ENCODE peak calls at places on chromosomes 1 and 21, in ten cellular contexts. I, Y, C, E, O, S, U, X, J and N are unnamed samples.

GRCh38 chr1:9097947-9098705 is 28.7 kb upstream of the SLC2A5 start:
- DNase-seq in E (no peak), S (no peak), I (no peak), X (no peak), Y (no peak), C (no peak), J (no peak), O (no peak), U (no peak), N (no peak)

GRCh38 chr21:39196838-39197237 is 13.6 kb upstream of the PSMG1 start:
- DNase-seq in C (no peak), X (no peak), E (no peak), I (no peak), J (no peak), U (no peak), Y (no peak), O (no peak), S (no peak), N (no peak)

GRCh38 chr1:27092888-27093287 is 62.0 kb downstream of the SLC9A1 start:
- DNase-seq in J (no peak), S (no peak), C (no peak), O (no peak), E (no peak), U (no peak), X (no peak), I (no peak), Y (no peak), N (no peak)

GRCh38 chr1:20126041-20126805 is 6.9 kb upstream of the PLA2G2D start:
- DNase-seq in S (no peak), J (no peak), I (no peak), C (peak), Y (no peak), O (no peak), E (no peak), X (no peak), U (peak), N (peak)

GRCh38 chr1:233087001-233087881 is 136.8 kb downstream of the NTPCR start:
- DNase-seq in I (no peak), E (peak), Y (no peak), J (no peak), U (no peak), C (no peak), S (no peak), X (no peak), O (no peak), N (no peak)

GRCh38 chr1:7230121-7230895 is 445.1 kb downstream of the CAMTA1 start:
- DNase-seq in O (no peak), Y (no peak), C (no peak), E (no peak), J (no peak), S (no peak), U (no peak), X (no peak), I (peak), N (no peak)

GRCh38 chr1:209873067-209873810 is 45.5 kb downstream of the UTP25 start:
- DNase-seq in O (no peak), E (no peak), Y (peak), C (no peak), X (no peak), U (no peak), S (peak), I (no peak), J (no peak), N (no peak)

GRCh38 chr1:64516803-64517568 is 47.1 kb downstream of the CACHD1 start:
- DNase-seq in O (no peak), Y (no peak), C (no peak), X (no peak), U (no peak), E (no peak), I (no peak), J (no peak), S (no peak), N (no peak)

GRCh38 chr1:230792691-230793462 is 45.7 kb downstream of the CAPN9 start:
- DNase-seq in O (no peak), I (peak), J (no peak), C (no peak), U (no peak), Y (no peak), S (peak), E (no peak), X (no peak), N (no peak)

GRCh38 chr1:233240839-233241682 is 54.5 kb downstream of the PCNX2 start:
- DNase-seq in X (no peak), E (peak), S (peak), I (no peak), Y (peak), C (no peak), O (peak), J (peak), U (peak), N (peak)

GRCh38 chr1:156503672-156504055 is 3.1 kb upstream of the MEF2D start:
- DNase-seq in C (no peak), E (no peak), I (no peak), J (no peak), Y (no peak), S (no peak), X (no peak), O (no peak), U (no peak), N (no peak)

GRCh38 chr1:231643333-231644237 is 17.0 kb downstream of the DISC1 start:
- DNase-seq in Y (no peak), O (no peak), X (no peak), E (no peak), U (no peak), I (no peak), S (no peak), J (no peak), C (no peak), N (no peak)

GRCh38 chr1:113903496-113904291 is 905 bp downstream of the AP4B1 start:
- DNase-seq in S (no peak), U (peak), O (no peak), J (no peak), X (no peak), E (no peak), C (no peak), I (no peak), Y (no peak), N (no peak)

GRCh38 chr1:79711001-79711431 is 704.5 kb upstream of the ADGRL4 start:
- DNase-seq in X (no peak), Y (peak), E (no peak), O (no peak), S (peak), I (no peak), J (no peak), C (no peak), U (no peak), N (peak)

GRCh38 chr1:113041569-113042335 is 31.2 kb upstream of the LRIG2 start:
- DNase-seq in O (no peak), X (no peak), E (peak), J (peak), S (no peak), Y (peak), U (no peak), C (no peak), I (no peak), N (no peak)

GRCh38 chr1:51088474-51088873 is 13.6 kb upstream of the C1orf185 start:
- DNase-seq in S (peak), Y (peak), C (no peak), O (no peak), E (no peak), J (no peak), X (no peak), U (no peak), I (no peak), N (peak)

GRCh38 chr1:17922833-17923232 is 167.7 kb downstream of the ACTL8 start:
- DNase-seq in C (no peak), I (no peak), O (peak), J (peak), E (peak), U (peak), Y (peak), X (no peak), S (peak), N (peak)

GRCh38 chr21:42373908-42374455 is 7.6 kb upstream of the TFF1 start:
- DNase-seq in O (no peak), Y (no peak), J (no peak), X (no peak), I (no peak), U (no peak), S (no peak), C (no peak), E (no peak), N (no peak)

GRCh38 chr1:70140343-70140742 is 65.0 kb downstream of the LRRC40 start:
- DNase-seq in S (peak), X (no peak), U (no peak), I (no peak), C (no peak), Y (peak), E (no peak), J (peak), O (no peak), N (no peak)

GRCh38 chr1:183945432-183946308 is 91.9 kb downstream of the COLGALT2 start:
- DNase-seq in Y (peak), S (peak), C (no peak), X (no peak), E (peak), U (no peak), J (no peak), I (no peak), O (no peak), N (no peak)

GRCh38 chr1:39576016-39576657 is 453 bp downstream of the PABPC4 start:
- DNase-seq in O (no peak), X (peak), U (peak), E (peak), J (peak), I (no peak), S (peak), Y (peak), C (no peak), N (peak)

GRCh38 chr1:7659514-7659913 is 111.6 kb upstream of the VAMP3 start:
- DNase-seq in E (no peak), O (no peak), Y (no peak), S (no peak), I (no peak), C (no peak), U (no peak), X (no peak), J (no peak), N (no peak)

GRCh38 chr1:29506678-29507225 is 270.4 kb downstream of the PTPRU start:
- DNase-seq in Y (no peak), X (no peak), J (peak), C (no peak), E (no peak), S (no peak), U (no peak), O (no peak), I (peak), N (no peak)

GRCh38 chr1:234562336-234562735 is 47.6 kb downstream of the IRF2BP2 start:
- DNase-seq in Y (no peak), U (no peak), J (peak), X (no peak), S (no peak), I (no peak), E (no peak), O (no peak), C (no peak), N (no peak)

GRCh38 chr1:79295967-79296366 is 289.4 kb upstream of the ADGRL4 start:
- DNase-seq in E (no peak), X (no peak), C (no peak), I (no peak), U (no peak), S (peak), Y (peak), O (no peak), J (no peak), N (no peak)

GRCh38 chr1:927741-928140 is 4.0 kb downstream of the SAMD11 start:
- DNase-seq in I (no peak), S (no peak), X (no peak), E (no peak), Y (no peak), J (no peak), C (no peak), O (no peak), U (no peak), N (no peak)

GRCh38 chr1:237249120-237249519 is 207.1 kb downstream of the RYR2 start:
- DNase-seq in U (no peak), S (no peak), J (no peak), X (no peak), E (no peak), Y (no peak), O (no peak), C (no peak), I (no peak), N (no peak)

GRCh38 chr21:37800496-37801061 is 115.7 kb downstream of the KCNJ6 start:
- DNase-seq in C (no peak), J (no peak), I (no peak), S (peak), O (no peak), U (no peak), X (no peak), Y (peak), E (no peak), N (no peak)

GRCh38 chr1:178145605-178146004 is 51.7 kb downstream of the RASAL2 start:
- DNase-seq in O (no peak), J (no peak), E (no peak), C (no peak), Y (no peak), S (no peak), U (no peak), X (no peak), I (no peak), N (no peak)

GRCh38 chr1:13550663-13551062 is 33.0 kb upstream of the PDPN start:
- DNase-seq in Y (no peak), E (peak), I (no peak), X (no peak), S (peak), J (no peak), C (no peak), U (no peak), O (no peak), N (no peak)

GRCh38 chr1:23452011-23452411 is 27.5 kb upstream of the TCEA3 start:
- DNase-seq in I (no peak), C (peak), O (no peak), X (no peak), E (no peak), S (peak), U (peak), Y (peak), J (no peak), N (no peak)

GRCh38 chr1:112957133-112957812 is 1.3 kb upstream of the SLC16A1 start:
- DNase-seq in S (peak), C (peak), I (no peak), J (peak), U (peak), X (peak), O (peak), E (peak), Y (peak), N (peak)

GRCh38 chr1:203156280-203156679 is 19.3 kb downstream of the MYBPH start:
- DNase-seq in S (no peak), Y (no peak), C (no peak), U (no peak), O (no peak), I (no peak), X (no peak), E (no peak), J (no peak), N (no peak)

DNA sequence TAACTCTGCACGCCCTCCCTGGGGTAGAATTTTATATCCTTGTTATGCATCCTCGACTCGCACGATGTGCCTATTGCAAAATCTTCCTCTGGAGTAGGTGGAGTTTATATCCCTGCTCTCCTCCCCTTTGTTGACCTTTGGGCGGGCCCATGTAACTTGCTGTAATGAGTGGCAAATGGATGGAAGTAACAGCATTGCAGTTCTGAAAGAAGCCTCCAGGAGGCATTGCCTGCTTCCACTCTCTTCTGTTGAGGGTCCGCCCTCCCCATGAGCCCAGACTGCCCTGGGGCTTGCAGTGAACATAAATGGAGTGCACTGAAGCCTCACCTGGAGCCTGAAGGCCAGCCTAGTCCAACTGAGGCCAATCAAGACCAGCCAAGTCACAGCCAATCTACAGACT is 62.2 kb upstream of the GRIK3 start:
- DNase-seq in X (no peak), S (no peak), O (no peak), E (peak), Y (no peak), U (peak), I (no peak), C (no peak), J (no peak), N (peak)
- TF ChIP-seq CTCF in X (no peak), S (no peak), O (no peak), E (peak), Y (no peak), U (peak), I (peak), C (no peak), J (peak), N (peak)

DNA sequence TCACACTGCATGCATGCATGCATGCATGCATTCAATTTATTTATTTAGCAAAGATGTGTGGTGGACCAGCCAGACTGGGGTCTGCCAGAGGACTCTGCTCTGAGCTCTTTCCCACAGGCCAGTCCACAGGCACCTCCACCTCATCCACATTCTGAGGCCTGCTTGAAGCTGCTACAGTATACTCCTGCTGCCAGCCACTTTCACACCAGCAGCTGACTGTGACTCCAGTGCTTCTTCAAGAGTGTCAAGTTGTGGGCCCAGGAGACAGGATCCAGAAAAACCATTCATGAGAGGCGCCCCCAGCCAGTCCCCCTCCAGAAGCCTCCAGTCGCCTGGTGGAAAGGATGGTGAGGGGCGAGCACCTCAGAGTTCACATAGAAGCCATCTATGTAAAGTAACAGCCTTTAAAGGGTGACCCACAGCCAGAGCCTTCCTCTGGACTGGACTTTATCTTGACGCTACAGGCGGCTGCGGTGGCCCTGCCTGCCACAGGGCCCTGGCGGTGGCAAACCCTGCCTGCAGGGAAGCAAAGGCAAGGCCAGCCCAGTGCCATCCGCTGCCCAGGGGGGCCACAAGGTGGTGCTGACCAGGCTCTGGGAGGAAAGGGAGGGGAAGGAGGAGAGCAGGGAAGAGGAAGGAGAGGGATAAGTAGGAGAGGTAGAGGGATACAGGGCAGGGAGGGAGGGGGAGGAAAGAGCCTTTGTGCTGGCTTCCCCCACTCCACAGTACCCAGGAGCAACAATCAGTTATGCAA is 30.7 kb downstream of the SSBP3 start:
- DNase-seq in U (no peak), E (peak), Y (no peak), X (no peak), J (no peak), O (no peak), S (no peak), C (no peak), I (no peak), N (no peak)
- TF ChIP-seq CTCF in U (no peak), E (peak), Y (no peak), X (no peak), J (no peak), O (no peak), S (no peak), C (no peak), I (peak), N (no peak)

GRCh38 chr1:43973981-43974442 is 748 bp upstream of the ATP6V0B start:
- DNase-seq in I (no peak), J (no peak), O (no peak), S (no peak), C (no peak), Y (peak), E (no peak), X (no peak), U (no peak), N (no peak)

GRCh38 chr1:43976890-43977289 is 2.1 kb upstream of the B4GALT2 start:
- DNase-seq in U (no peak), E (no peak), J (no peak), C (no peak), O (no peak), Y (no peak), S (no peak), I (no peak), X (no peak), N (no peak)

GRCh38 chr1:43976045-43976444 is 1.3 kb downstream of the ATP6V0B start:
- DNase-seq in X (no peak), C (no peak), Y (no peak), U (peak), I (no peak), E (no peak), S (no peak), O (no peak), J (no peak), N (no peak)

GRCh38 chr1:43975249-43975961 is 645 bp downstream of the ATP6V0B start:
- DNase-seq in C (peak), Y (peak), O (peak), X (peak), J (peak), U (peak), E (peak), S (peak), I (no peak), N (peak)

GRCh38 chr1:43974443-43975248 is at the start of gene ATP6V0B:
- DNase-seq in J (peak), O (peak), E (peak), X (peak), S (peak), Y (peak), U (peak), I (peak), C (peak), N (peak)
- TF ChIP-seq CTCF in J (no peak), O (peak), E (no peak), X (no peak), S (peak), Y (no peak), U (no peak), I (peak), C (peak), N (peak)

GRCh38 chr1:162040657-162041056 is 17.0 kb upstream of the OLFML2B start:
- DNase-seq in I (no peak), U (no peak), S (peak), X (no peak), C (no peak), O (no peak), Y (peak), E (peak), J (no peak), N (no peak)
- TF ChIP-seq CTCF in I (peak), U (no peak), S (peak), X (no peak), C (no peak), O (no peak), Y (peak), E (peak), J (no peak), N (peak)

GRCh38 chr1:60699304-60699703 is 383.1 kb upstream of the NFIA start:
- DNase-seq in C (no peak), O (no peak), I (no peak), Y (no peak), X (no peak), J (no peak), E (no peak), U (no peak), S (peak), N (no peak)
- TF ChIP-seq CTCF in C (no peak), O (no peak), I (no peak), Y (no peak), X (no peak), J (no peak), E (no peak), U (no peak), S (no peak), N (no peak)

GRCh38 chr1:16073490-16074104 is at the start of gene FAM131C:
- DNase-seq in J (peak), I (no peak), O (no peak), C (no peak), E (peak), U (peak), X (peak), S (no peak), Y (no peak), N (peak)
- TF ChIP-seq CTCF in J (peak), I (peak), O (peak), C (no peak), E (peak), U (no peak), X (no peak), S (peak), Y (no peak), N (peak)

GRCh38 chr1:31671556-31672201 is 27.0 kb upstream of the PEF1 start:
- DNase-seq in U (no peak), C (no peak), E (no peak), I (no peak), O (no peak), X (no peak), S (no peak), Y (no peak), J (no peak), N (no peak)

GRCh38 chr1:31669786-31670582 is 25.3 kb upstream of the PEF1 start:
- DNase-seq in C (peak), U (peak), S (peak), O (peak), I (no peak), Y (peak), J (peak), X (no peak), E (peak), N (no peak)

GRCh38 chr1:31669433-31669785 is 24.7 kb upstream of the PEF1 start:
- DNase-seq in C (no peak), U (no peak), J (no peak), X (no peak), S (no peak), Y (no peak), O (no peak), E (no peak), I (no peak), N (no peak)

GRCh38 chr1:31671147-31671546 is 26.5 kb upstream of the PEF1 start:
- DNase-seq in J (no peak), E (no peak), U (no peak), X (no peak), S (no peak), I (no peak), Y (no peak), O (no peak), C (no peak), N (no peak)

DNA sequence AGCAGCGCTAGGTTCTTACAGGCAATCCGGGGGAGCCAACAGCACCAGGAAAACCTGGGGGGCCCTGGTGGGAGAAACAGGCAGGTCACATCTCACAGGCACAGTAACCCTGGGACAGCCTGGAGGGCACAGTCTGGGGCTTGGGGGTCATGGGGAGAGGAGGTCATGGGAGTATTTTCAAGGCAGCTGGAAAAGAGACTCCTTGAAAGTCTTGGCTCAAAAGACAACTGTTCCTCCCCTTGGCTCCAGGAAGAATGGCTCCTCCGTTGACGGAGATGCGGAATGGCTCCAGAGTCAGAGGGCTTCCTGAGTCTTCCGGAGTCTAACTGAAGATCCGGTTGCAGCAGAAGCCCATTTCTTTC is 25.9 kb upstream of the PEF1 start:
- DNase-seq in C (no peak), J (no peak), I (no peak), O (no peak), U (no peak), Y (peak), S (no peak), E (no peak), X (no peak), N (no peak)
- TF ChIP-seq CTCF in C (no peak), J (no peak), I (no peak), O (no peak), U (no peak), Y (no peak), S (no peak), E (no peak), X (no peak), N (no peak)

GRCh38 chr1:153354515-153355193 is 3.0 kb upstream of the S100A9 start:
- DNase-seq in E (no peak), C (no peak), J (no peak), Y (no peak), S (no peak), O (no peak), U (no peak), I (peak), X (no peak), N (peak)
- TF ChIP-seq CTCF in E (no peak), C (no peak), J (no peak), Y (no peak), S (no peak), O (no peak), U (no peak), I (no peak), X (no peak), N (no peak)